ENCODE peak calls at places on chromosomes 2 and 18, in four cellular contexts. X is testis; E is endothelial cell of umbilical vein; Q is CD8-positive, alpha-beta T cell. I is an unnamed sample.

GRCh38 chr2:237774811-237775553 is 23.6 kb upstream of the RBM44 start:
- DNase-seq in X (peak), E (peak), Q (no peak), I (peak)

GRCh38 chr2:82675186-82675585 is 1783.9 kb downstream of the SUCLG1 start:
- DNase-seq in X (no peak), E (peak), Q (no peak), I (no peak)

GRCh38 chr2:38744399-38744780 is 6.8 kb downstream of the SRSF7 start:
- DNase-seq in X (no peak), E (no peak), Q (no peak), I (no peak)

GRCh38 chr2:16628316-16628715 is 37.3 kb downstream of the CYRIA start:
- DNase-seq in X (no peak), E (no peak), Q (no peak), I (no peak)

GRCh38 chr2:178756843-178757242 is 50.4 kb downstream of the TTN start:
- DNase-seq in X (no peak), E (no peak), Q (no peak), I (no peak)

GRCh38 chr2:172285010-172285621 is 142.3 kb upstream of the ITGA6 start:
- DNase-seq in X (no peak), E (peak), Q (no peak), I (peak)

GRCh38 chr2:215851091-215851490 is 162.3 kb downstream of the MREG start:
- DNase-seq in X (no peak), E (peak), Q (no peak), I (no peak)

GRCh38 chr2:188676012-188676405 is 298.2 kb upstream of the COL3A1 start:
- DNase-seq in X (no peak), E (no peak), Q (no peak), I (no peak)

GRCh38 chr2:88857951-88858406 is 166.5 kb downstream of the RPIA start:
- DNase-seq in X (no peak), E (peak), Q (no peak), I (peak)

GRCh38 chr2:64243081-64244048 is 99.1 kb upstream of the PELI1 start:
- DNase-seq in X (no peak), E (no peak), Q (no peak), I (no peak)

GRCh38 chr2:148531175-148532048 is 113.1 kb upstream of the EPC2 start:
- DNase-seq in X (peak), E (no peak), Q (no peak), I (no peak)

GRCh38 chr2:72361042-72361441 is 213.4 kb upstream of the CYP26B1 start:
- DNase-seq in X (no peak), E (no peak), Q (no peak), I (no peak)

GRCh38 chr2:65416945-65417344 is 15.5 kb downstream of the SPRED2 start:
- DNase-seq in X (no peak), E (no peak), Q (peak), I (no peak)

GRCh38 chr2:128384956-128385355 is 66.3 kb upstream of the HS6ST1 start:
- DNase-seq in X (no peak), E (no peak), Q (no peak), I (no peak)

GRCh38 chr18:48838921-48839818 is 111.6 kb downstream of the SMAD7 start:
- DNase-seq in X (no peak), E (no peak), Q (no peak), I (no peak)

GRCh38 chr2:46806526-46806925 is 109.1 kb downstream of the MCFD2 start:
- DNase-seq in X (no peak), E (peak), Q (no peak), I (no peak)

GRCh38 chr2:239821694-239822075 is 203.5 kb downstream of the NDUFA10 start:
- DNase-seq in X (peak), E (no peak), Q (no peak), I (no peak)

GRCh38 chr18:9561774-9562173 is 52.6 kb downstream of the PPP4R1 start:
- DNase-seq in X (no peak), E (no peak), Q (no peak), I (no peak)

GRCh38 chr2:191166756-191167445 is 16.1 kb upstream of the STAT4 start:
- DNase-seq in X (no peak), E (no peak), Q (no peak), I (no peak)

GRCh38 chr2:191169456-191170300 is 18.9 kb upstream of the STAT4 start:
- DNase-seq in X (no peak), E (no peak), Q (no peak), I (no peak)

GRCh38 chr2:191166111-191166755 is 15.4 kb upstream of the STAT4 start:
- DNase-seq in X (no peak), E (peak), Q (no peak), I (no peak)

GRCh38 chr2:191167766-191168165 is 17.0 kb upstream of the STAT4 start:
- DNase-seq in X (no peak), E (peak), Q (no peak), I (peak)

GRCh38 chr2:191165190-191165643 is 14.4 kb upstream of the STAT4 start:
- DNase-seq in X (no peak), E (peak), Q (no peak), I (peak)
- H3K4me3 ChIP-seq in X (no peak), E (no peak), Q (no peak), I (no peak)

DNA sequence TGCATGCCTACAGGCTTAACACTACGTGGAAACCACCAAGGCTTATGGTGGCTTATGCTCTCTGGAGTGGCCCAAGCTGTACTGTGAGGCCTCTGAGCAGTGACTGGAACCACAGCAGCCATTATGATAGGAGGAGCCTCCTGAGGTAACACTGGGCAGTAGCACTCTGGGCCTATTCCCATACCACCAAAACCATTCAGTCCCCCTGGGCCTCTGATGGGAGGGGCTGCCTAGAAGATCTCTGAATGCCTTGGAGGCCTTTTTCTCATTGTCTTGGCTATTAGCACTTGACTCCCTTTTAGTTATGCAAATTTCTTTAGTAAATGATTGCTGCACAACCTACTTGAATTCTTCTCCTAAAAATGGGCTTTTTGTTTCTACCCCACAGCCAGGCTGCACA is 985.0 kb downstream of the DPP10 start:
- DNase-seq in X (no peak), E (no peak), Q (no peak), I (no peak)
- H3K4me3 ChIP-seq in X (no peak), E (no peak), Q (no peak), I (no peak)

GRCh38 chr2:196287541-196287940 is 116.2 kb upstream of the STK17B start:
- DNase-seq in X (no peak), E (no peak), Q (no peak), I (no peak)
- H3K4me3 ChIP-seq in X (no peak), E (no peak), Q (no peak), I (no peak)

GRCh38 chr2:168804214-168804613 is 1.8 kb downstream of the NOSTRIN start:
- DNase-seq in X (peak), E (peak), Q (no peak), I (no peak)
- H3K4me3 ChIP-seq in X (no peak), E (no peak), Q (no peak), I (no peak)

GRCh38 chr2:37084797-37085196 is 479 bp downstream of the GPATCH11 start:
- DNase-seq in X (no peak), E (no peak), Q (no peak), I (no peak)

GRCh38 chr2:37090019-37090477 is 5.7 kb downstream of the GPATCH11 start:
- DNase-seq in X (no peak), E (no peak), Q (no peak), I (no peak)

GRCh38 chr2:37080674-37081073 is 3.5 kb downstream of the HEATR5B start:
- DNase-seq in X (no peak), E (peak), Q (no peak), I (no peak)

GRCh38 chr2:37083873-37084792 is at the start of the genes GPATCH11 and HEATR5B:
- DNase-seq in X (peak), E (peak), Q (peak), I (peak)

GRCh38 chr2:37085731-37086147 is 1.4 kb downstream of the GPATCH11 start:
- DNase-seq in X (no peak), E (no peak), Q (no peak), I (no peak)
- H3K4me3 ChIP-seq in X (no peak), E (no peak), Q (no peak), I (no peak)

GRCh38 chr2:217951091-217951490 is 51.7 kb downstream of the TNS1 start:
- DNase-seq in X (no peak), E (no peak), Q (no peak), I (no peak)
- H3K4me3 ChIP-seq in X (no peak), E (no peak), Q (no peak), I (no peak)

DNA sequence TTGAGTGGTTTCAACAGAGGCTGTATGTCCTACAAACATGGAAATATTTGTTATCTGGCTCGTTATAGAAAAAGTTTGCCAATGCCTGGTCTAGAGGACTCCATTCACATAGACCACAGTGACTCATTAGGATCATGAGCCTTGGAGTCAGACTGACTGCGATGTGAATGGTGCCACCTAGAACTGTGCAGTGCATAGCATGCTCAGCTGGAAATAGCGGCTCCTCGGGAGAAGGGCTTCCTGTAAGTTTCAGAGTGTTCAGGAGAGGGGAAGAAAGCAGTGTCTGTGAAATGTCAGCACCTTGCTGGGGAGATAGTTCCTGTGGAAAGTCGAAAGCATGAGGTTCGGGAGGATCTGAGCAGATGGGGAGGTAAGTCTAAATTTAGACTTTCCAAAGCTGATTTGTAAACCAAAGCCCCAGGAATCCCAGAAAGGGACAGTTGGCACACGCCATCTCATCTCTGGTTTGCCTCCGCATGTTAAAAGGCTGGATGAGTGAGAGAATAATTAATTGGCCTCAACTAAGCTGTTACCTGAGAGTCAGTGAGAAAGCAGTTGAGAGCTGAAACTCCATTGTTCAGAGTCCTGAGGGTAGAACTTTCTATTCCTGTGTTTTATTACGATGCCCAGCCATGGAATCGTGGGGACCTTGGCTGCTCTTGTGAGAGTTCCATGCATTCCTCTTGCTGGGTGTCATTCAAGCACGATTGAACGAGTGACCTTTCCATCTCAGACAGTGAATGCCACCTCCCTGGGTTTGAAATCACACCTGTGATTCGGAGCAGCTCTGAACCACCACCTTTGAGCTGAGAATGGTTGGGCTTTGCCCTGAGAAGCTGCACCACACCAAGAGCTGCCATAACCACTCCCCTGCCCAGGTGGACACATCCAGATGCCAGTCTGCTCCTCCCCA is 99.5 kb downstream of the MAPK4 start:
- DNase-seq in X (no peak), E (no peak), Q (no peak), I (no peak)
- H3K4me3 ChIP-seq in X (no peak), E (no peak), Q (no peak), I (no peak)

I was measured in astrocyte of the cerebellum.